ENCODE peak calls at places on chromosomes 1 and 21, in five cellular contexts. L is psoas muscle, Y is BJ, T is neural progenitor cell, Z is choroid plexus epithelial cell. V is an unnamed sample.
A peak's percentile ranks its signal among the peaks of the same experiment; 100 is the strongest.

GRCh38 chr1:50605186-50605875 is 182.1 kb upstream of the DMRTA2 start:
- DNase-seq in L (no peak), Y (no peak), T (peak; percentile 61), Z (peak; percentile 72), V (peak; percentile 40)

GRCh38 chr1:6460349-6461236 is 5.4 kb downstream of the TNFRSF25 start:
- DNase-seq in L (no peak), Y (no peak), T (no peak), Z (peak; percentile 24), V (no peak)

GRCh38 chr1:160419150-160419837 is 18.9 kb downstream of the VANGL2 start:
- DNase-seq in L (no peak), Y (no peak), T (no peak), Z (no peak), V (no peak)

GRCh38 chr1:1435911-1436633 is 582 bp downstream of the VWA1 start:
- DNase-seq in L (no peak), Y (no peak), T (no peak), Z (no peak), V (no peak)

GRCh38 chr1:59092126-59092525 is 204.8 kb upstream of the FGGY start:
- DNase-seq in L (no peak), Y (no peak), T (no peak), Z (no peak), V (no peak)

GRCh38 chr21:15080504-15080903 is 15.7 kb upstream of the NRIP1 start:
- DNase-seq in L (no peak), Y (no peak), T (no peak), Z (no peak), V (no peak)

GRCh38 chr1:165485716-165486115 is 40.8 kb upstream of the RXRG start:
- DNase-seq in L (no peak), Y (no peak), T (no peak), Z (no peak), V (no peak)

GRCh38 chr1:15206418-15207030 is 40.5 kb upstream of the FHAD1 start:
- DNase-seq in L (no peak), Y (no peak), T (peak; percentile 50), Z (peak; percentile 25), V (no peak)

GRCh38 chr21:43981871-43982210 is 30.3 kb upstream of the TRAPPC10 start:
- DNase-seq in L (no peak), Y (no peak), T (no peak), Z (no peak), V (no peak)

GRCh38 chr1:94863297-94863911 is 43.2 kb downstream of the SLC44A3 start:
- DNase-seq in L (no peak), Y (peak; percentile 66), T (no peak), Z (peak; percentile 64), V (no peak)

GRCh38 chr1:11767932-11768704 is 6.1 kb downstream of the C1orf167 start:
- DNase-seq in L (no peak), Y (no peak), T (no peak), Z (no peak), V (no peak)

GRCh38 chr1:93779540-93780121 is 98.0 kb upstream of the BCAR3 start:
- DNase-seq in L (no peak), Y (peak; percentile 31), T (no peak), Z (peak; percentile 91), V (peak; percentile 67)

GRCh38 chr1:114758251-114758832 is 558 bp upstream of the CSDE1 start:
- DNase-seq in L (no peak), Y (no peak), T (no peak), Z (no peak), V (peak; percentile 6)

DNA sequence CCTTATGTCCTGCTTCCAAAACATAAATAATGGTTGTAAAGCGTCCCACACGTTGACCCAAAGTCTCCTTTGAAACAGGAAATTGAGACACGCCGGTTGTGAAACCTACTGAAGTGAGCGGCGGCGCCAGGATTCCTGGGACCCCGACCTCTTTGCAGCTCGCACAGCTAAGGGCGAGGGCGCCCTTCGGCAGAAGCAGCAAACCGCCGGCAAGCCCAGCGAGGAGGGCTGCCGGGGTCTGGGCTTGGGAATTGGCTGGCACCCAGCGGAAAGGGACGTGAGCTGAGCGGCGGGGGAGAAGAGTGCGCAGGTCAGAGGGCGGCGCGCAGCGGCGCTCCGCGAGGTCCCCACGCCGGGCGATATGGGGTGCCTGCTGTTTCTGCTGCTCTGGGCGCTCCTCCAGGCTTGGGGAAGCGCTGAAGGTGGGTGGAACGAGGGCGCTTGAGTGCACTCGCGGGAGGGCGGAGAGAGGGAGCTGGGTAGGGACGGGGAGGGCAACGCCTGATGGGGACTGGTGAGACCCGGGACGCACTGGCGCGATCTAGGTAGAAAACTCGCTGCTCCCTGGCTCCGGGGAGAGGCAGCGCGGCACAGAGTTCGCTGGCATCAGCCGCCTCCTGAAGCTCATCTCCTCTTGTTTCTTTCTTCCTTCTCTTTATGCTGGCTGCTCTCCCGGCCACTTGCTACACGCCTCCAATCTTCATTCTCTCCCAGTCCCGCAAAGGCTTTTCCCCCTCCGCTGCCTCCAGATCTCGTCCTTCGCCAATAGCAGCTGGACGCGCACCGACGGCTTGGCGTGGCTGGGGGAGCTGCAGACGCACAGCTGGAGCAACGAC is at the start of gene CD1D:
- DNase-seq in L (peak; percentile 36), Y (no peak), T (peak; percentile 77), Z (peak; percentile 82), V (no peak)
- H3K4me3 ChIP-seq in L (peak within 1 kb of the TSS; percentile 73), Y (peak within 1 kb of the TSS; percentile 42), T (peak within 1 kb of the TSS; percentile 80), Z (peak within 1 kb of the TSS; percentile 66), V (peak within 1 kb of the TSS; percentile 17)

GRCh38 chr1:220741825-220742224 is 6.3 kb upstream of the MTARC2 start:
- DNase-seq in L (no peak), Y (no peak), T (no peak), Z (no peak), V (no peak)
- TF ChIP-seq CTCF in L (no peak), Y (no peak), T (no peak), Z (no peak), V (no peak)

GRCh38 chr1:169163059-169163458 is 56.6 kb downstream of the ATP1B1 start:
- DNase-seq in L (no peak), Y (no peak), T (no peak), Z (no peak), V (no peak)

GRCh38 chr1:169160845-169161511 is 54.5 kb downstream of the ATP1B1 start:
- DNase-seq in L (no peak), Y (no peak), T (no peak), Z (peak; percentile 21), V (no peak)

GRCh38 chr1:169156537-169156936 is 50.0 kb downstream of the ATP1B1 start:
- DNase-seq in L (no peak), Y (no peak), T (no peak), Z (no peak), V (no peak)

GRCh38 chr1:169155675-169156074 is 49.2 kb downstream of the ATP1B1 start:
- DNase-seq in L (no peak), Y (no peak), T (no peak), Z (no peak), V (no peak)

GRCh38 chr1:169161512-169162194 is 55.2 kb downstream of the ATP1B1 start:
- DNase-seq in L (no peak), Y (no peak), T (no peak), Z (peak; percentile 44), V (no peak)
- H3K4me3 ChIP-seq in L (no peak overlapping the region), Y (no peak overlapping the region), T (no peak overlapping the region), Z (no peak overlapping the region), V (no peak overlapping the region)

GRCh38 chr1:223531742-223532341 is 133.7 kb downstream of the CAPN8 start:
- DNase-seq in L (peak; percentile 55), Y (no peak), T (peak; percentile 72), Z (peak; percentile 63), V (peak; percentile 12)
- TF ChIP-seq CTCF in L (peak; percentile 48), Y (peak; percentile 69), T (peak; percentile 90), Z (peak; percentile 87), V (peak; percentile 87)

GRCh38 chr1:203286161-203286984 is 18.9 kb upstream of the BTG2 start:
- DNase-seq in L (no peak), Y (no peak), T (peak; percentile 49), Z (no peak), V (no peak)
- H3K4me3 ChIP-seq in L (no peak overlapping the region), Y (no peak overlapping the region), T (no peak overlapping the region), Z (no peak overlapping the region), V (no peak overlapping the region)

V was measured in HFF-Myc.